ENCODE peak calls at places on chromosomes 6 and 20, in seven cellular contexts. D, H, T, W, E, O and X are unnamed samples.

GRCh38 chr6:21109421-21110178 is 484.0 kb upstream of the SOX4 start:
- DNase-seq in D (no peak), H (no peak), T (no peak), W (peak; percentile 29), E (no peak), O (peak; percentile 27), X (peak; percentile 86)

GRCh38 chr20:57471496-57472210 is 53.3 kb downstream of the CTCFL start:
- DNase-seq in D (no peak), H (no peak), T (no peak), W (no peak), E (no peak), O (no peak), X (no peak)

GRCh38 chr6:22906091-22906549 is 336.8 kb downstream of the HDGFL1 start:
- DNase-seq in D (no peak), H (no peak), T (no peak), W (peak; percentile 49), E (no peak), O (peak; percentile 28), X (peak; percentile 50)

GRCh38 chr6:146545608-146546007 is 2.0 kb downstream of the RAB32 start:
- DNase-seq in D (no peak), H (no peak), T (no peak), W (no peak), E (no peak), O (no peak), X (no peak)

GRCh38 chr6:71332012-71332411 is 43.4 kb downstream of the OGFRL1 start:
- DNase-seq in D (no peak), H (no peak), T (no peak), W (peak; percentile 59), E (no peak), O (no peak), X (no peak)

GRCh38 chr6:79463721-79464120 is 73.5 kb downstream of the LCA5 start:
- DNase-seq in D (no peak), H (no peak), T (no peak), W (peak; percentile 16), E (no peak), O (no peak), X (peak; percentile 11)

GRCh38 chr6:102126488-102126887 is 733.0 kb downstream of the GRIK2 start:
- DNase-seq in D (no peak), H (no peak), T (no peak), W (no peak), E (no peak), O (no peak), X (no peak)

GRCh38 chr20:34979366-34980153 is 23.9 kb downstream of the MYH7B start:
- DNase-seq in D (no peak), H (no peak), T (no peak), W (no peak), E (no peak), O (no peak), X (no peak)

GRCh38 chr6:117477988-117478852 is 4.3 kb upstream of the DCBLD1 start:
- DNase-seq in D (no peak), H (peak; percentile 4), T (no peak), W (peak; percentile 20), E (no peak), O (peak; percentile 43), X (peak; percentile 55)

GRCh38 chr6:98641929-98642328 is 192.4 kb upstream of the POU3F2 start:
- DNase-seq in D (no peak), H (no peak), T (no peak), W (no peak), E (no peak), O (no peak), X (no peak)

GRCh38 chr6:155201461-155202226 is 62.2 kb upstream of the CLDN20 start:
- DNase-seq in D (no peak), H (no peak), T (no peak), W (no peak), E (no peak), O (peak; percentile 54), X (peak; percentile 80)

GRCh38 chr6:151101116-151101810 is 138.5 kb upstream of the AKAP12 start:
- DNase-seq in D (no peak), H (no peak), T (no peak), W (no peak), E (no peak), O (no peak), X (no peak)

GRCh38 chr6:78701407-78701806 is 165.9 kb upstream of the IRAK1BP1 start:
- DNase-seq in D (no peak), H (no peak), T (no peak), W (no peak), E (no peak), O (no peak), X (no peak)

GRCh38 chr6:41426438-41426851 is 91.0 kb downstream of the NCR2 start:
- DNase-seq in D (peak; percentile 39), H (no peak), T (no peak), W (no peak), E (no peak), O (no peak), X (no peak)

GRCh38 chr6:83381949-83382348 is 48.9 kb downstream of the ME1 start:
- DNase-seq in D (no peak), H (no peak), T (no peak), W (peak; percentile 13), E (no peak), O (no peak), X (no peak)

GRCh38 chr6:81075974-81076373 is 676.5 kb downstream of the TENT5A start:
- DNase-seq in D (no peak), H (no peak), T (no peak), W (peak; percentile 15), E (no peak), O (no peak), X (no peak)

GRCh38 chr20:64247970-64248841 is 7.3 kb upstream of the PCMTD2 start:
- DNase-seq in D (no peak), H (no peak), T (no peak), W (no peak), E (no peak), O (no peak), X (no peak)

GRCh38 chr20:34210271-34210670 is 31.0 kb upstream of the ASIP start:
- DNase-seq in D (no peak), H (no peak), T (no peak), W (no peak), E (no peak), O (no peak), X (no peak)

GRCh38 chr6:79266051-79266450 is 31.6 kb upstream of the HMGN3 start:
- DNase-seq in D (no peak), H (no peak), T (no peak), W (no peak), E (no peak), O (no peak), X (no peak)

GRCh38 chr6:11730645-11731044 is 48.0 kb downstream of the ADTRP start:
- DNase-seq in D (peak; percentile 56), H (no peak), T (no peak), W (peak; percentile 11), E (peak; percentile 12), O (no peak), X (no peak)

GRCh38 chr6:37474316-37474715 is 25.4 kb downstream of the CCDC167 start:
- DNase-seq in D (no peak), H (no peak), T (no peak), W (no peak), E (no peak), O (no peak), X (no peak)

GRCh38 chr20:57440678-57441509 is 49.7 kb downstream of the RBM38 start:
- DNase-seq in D (no peak), H (no peak), T (no peak), W (peak; percentile 51), E (no peak), O (peak; percentile 29), X (no peak)

GRCh38 chr20:44785768-44786167 is 24.6 kb downstream of the RIMS4 start:
- DNase-seq in D (no peak), H (no peak), T (no peak), W (peak; percentile 30), E (no peak), O (peak; percentile 39), X (no peak)

GRCh38 chr6:38241200-38241599 is 398.5 kb downstream of the BTBD9 start:
- DNase-seq in D (no peak), H (no peak), T (no peak), W (no peak), E (no peak), O (no peak), X (no peak)

GRCh38 chr6:70299456-70299855 is 3.4 kb downstream of the COL9A1 start:
- DNase-seq in D (no peak), H (no peak), T (no peak), W (no peak), E (no peak), O (no peak), X (no peak)

GRCh38 chr6:129131282-129131681 is 248.3 kb downstream of the LAMA2 start:
- DNase-seq in D (no peak), H (no peak), T (no peak), W (no peak), E (no peak), O (no peak), X (no peak)

GRCh38 chr6:149065658-149066556 is 251.6 kb upstream of the TAB2 start:
- DNase-seq in D (peak; percentile 49), H (peak; percentile 80), T (no peak), W (no peak), E (peak; percentile 83), O (no peak), X (no peak)

GRCh38 chr6:43796910-43797890 is 27.2 kb downstream of the VEGFA start:
- DNase-seq in D (no peak), H (no peak), T (no peak), W (peak; percentile 67), E (no peak), O (no peak), X (no peak)

GRCh38 chr20:20002101-20002998 is 14.8 kb upstream of the NAA20 start:
- DNase-seq in D (no peak), H (no peak), T (no peak), W (no peak), E (no peak), O (no peak), X (no peak)

GRCh38 chr6:1916334-1916985 is 306.7 kb downstream of the FOXC1 start:
- DNase-seq in D (no peak), H (no peak), T (no peak), W (no peak), E (no peak), O (no peak), X (no peak)

GRCh38 chr6:22025468-22026159 is 271.2 kb downstream of the PRL start:
- DNase-seq in D (no peak), H (no peak), T (no peak), W (peak; percentile 60), E (no peak), O (peak; percentile 73), X (no peak)

GRCh38 chr6:150032598-150032997 is 7.3 kb upstream of the RAET1L start:
- DNase-seq in D (no peak), H (no peak), T (no peak), W (no peak), E (no peak), O (no peak), X (no peak)

GRCh38 chr20:16929756-16930155 is 181.6 kb downstream of the OTOR start:
- DNase-seq in D (no peak), H (no peak), T (no peak), W (no peak), E (no peak), O (no peak), X (no peak)